ENCODE peak calls at places on chromosome 10, in ten cellular contexts. N is cardiac muscle cell, J is heart left ventricle, L is NCI-H1092, O is PC-3, E is progenitor cell of endocrine pancreas, H is NB4, D is NCI-H526, A is AG09319, M is K562. V is an unnamed sample.

GRCh38 chr10:50216894-50217293 is 34.4 kb downstream of the ASAH2 start:
- DNase-seq in N (no peak), J (no peak), L (peak), O (peak), E (no peak), H (peak), D (peak), A (no peak), M (no peak), V (no peak)

GRCh38 chr10:112950714-112951348 is 784 bp downstream of the TCF7L2 start:
- DNase-seq in N (peak), J (peak), L (no peak), O (peak), E (no peak), H (peak), D (peak), A (no peak), M (peak), V (no peak)

GRCh38 chr10:73889014-73889413 is 14.7 kb upstream of the CAMK2G start:
- DNase-seq in N (no peak), J (peak), L (no peak), O (peak), E (no peak), H (peak), D (peak), A (no peak), M (no peak), V (no peak)

GRCh38 chr10:103629581-103629980 is 136.1 kb downstream of the NEURL1 start:
- DNase-seq in N (no peak), J (no peak), L (no peak), O (no peak), E (no peak), H (no peak), D (no peak), A (no peak), M (no peak), V (no peak)

GRCh38 chr10:112247791-112248190 is 35.4 kb upstream of the TECTB start:
- DNase-seq in N (no peak), J (no peak), L (no peak), O (no peak), E (no peak), H (no peak), D (no peak), A (no peak), M (no peak), V (peak)

GRCh38 chr10:76444034-76444800 is 1012.8 kb downstream of the LRMDA start:
- DNase-seq in N (no peak), J (no peak), L (no peak), O (peak), E (no peak), H (no peak), D (no peak), A (no peak), M (no peak), V (no peak)

GRCh38 chr10:72756674-72757385 is 64.9 kb downstream of the MCU start:
- DNase-seq in N (no peak), J (no peak), L (no peak), O (no peak), E (no peak), H (no peak), D (no peak), A (no peak), M (no peak), V (no peak)

GRCh38 chr10:89185658-89186057 is 21.5 kb downstream of the CH25H start:
- DNase-seq in N (no peak), J (no peak), L (no peak), O (no peak), E (no peak), H (no peak), D (no peak), A (no peak), M (no peak), V (no peak)

GRCh38 chr10:71433116-71433982 is 36.6 kb downstream of the CDH23 start:
- DNase-seq in N (no peak), J (peak), L (no peak), O (no peak), E (no peak), H (no peak), D (no peak), A (no peak), M (no peak), V (no peak)

GRCh38 chr10:29714096-29714874 is 79.5 kb upstream of the SVIL start:
- DNase-seq in N (no peak), J (no peak), L (no peak), O (peak), E (no peak), H (no peak), D (no peak), A (no peak), M (no peak), V (no peak)

GRCh38 chr10:30127120-30127541 is 67.7 kb upstream of the JCAD start:
- DNase-seq in N (no peak), J (peak), L (no peak), O (no peak), E (no peak), H (no peak), D (no peak), A (peak), M (no peak), V (no peak)

GRCh38 chr10:88270061-88270808 is 312.9 kb downstream of the RNLS start:
- DNase-seq in N (no peak), J (no peak), L (no peak), O (no peak), E (no peak), H (no peak), D (no peak), A (no peak), M (no peak), V (no peak)

GRCh38 chr10:86289577-86289868 is 77.1 kb downstream of the GRID1 start:
- DNase-seq in N (no peak), J (no peak), L (no peak), O (no peak), E (no peak), H (no peak), D (no peak), A (no peak), M (peak), V (no peak)

GRCh38 chr10:113241966-113242365 is 291.9 kb downstream of the TCF7L2 start:
- DNase-seq in N (no peak), J (no peak), L (no peak), O (no peak), E (no peak), H (no peak), D (no peak), A (no peak), M (no peak), V (no peak)

GRCh38 chr10:78895469-78895868 is 173.3 kb upstream of the ZMIZ1 start:
- DNase-seq in N (no peak), J (no peak), L (no peak), O (no peak), E (peak), H (no peak), D (no peak), A (no peak), M (no peak), V (peak)

GRCh38 chr10:110915035-110915434 is 3.9 kb downstream of the BBIP1 start:
- DNase-seq in N (no peak), J (no peak), L (no peak), O (no peak), E (no peak), H (no peak), D (no peak), A (no peak), M (no peak), V (no peak)

GRCh38 chr10:122286872-122287271 is 15.8 kb downstream of the BTBD16 start:
- DNase-seq in N (no peak), J (peak), L (no peak), O (peak), E (no peak), H (peak), D (no peak), A (no peak), M (no peak), V (no peak)

GRCh38 chr10:24900888-24901685 is 51.3 kb downstream of the PRTFDC1 start:
- DNase-seq in N (no peak), J (no peak), L (no peak), O (no peak), E (no peak), H (no peak), D (no peak), A (no peak), M (no peak), V (no peak)

GRCh38 chr10:56902554-56902953 is 541.5 kb upstream of the ZWINT start:
- DNase-seq in N (no peak), J (no peak), L (no peak), O (no peak), E (no peak), H (no peak), D (no peak), A (no peak), M (no peak), V (no peak)

GRCh38 chr10:122112625-122113160 is 123.7 kb downstream of the TACC2 start:
- DNase-seq in N (peak), J (peak), L (no peak), O (peak), E (peak), H (peak), D (peak), A (peak), M (peak), V (peak)

GRCh38 chr10:73017955-73018480 is 63.4 kb upstream of the PLA2G12B start:
- DNase-seq in N (peak), J (no peak), L (no peak), O (no peak), E (no peak), H (no peak), D (no peak), A (no peak), M (no peak), V (no peak)

GRCh38 chr10:116588995-116589394 is 1.8 kb upstream of the PNLIPRP1 start:
- DNase-seq in N (no peak), J (no peak), L (no peak), O (no peak), E (no peak), H (no peak), D (no peak), A (no peak), M (no peak), V (no peak)

GRCh38 chr10:124138195-124138882 is 44.9 kb upstream of the CHST15 start:
- DNase-seq in N (no peak), J (no peak), L (no peak), O (no peak), E (no peak), H (no peak), D (no peak), A (no peak), M (no peak), V (no peak)

GRCh38 chr10:67036808-67037207 is 111.0 kb downstream of the LRRTM3 start:
- DNase-seq in N (no peak), J (no peak), L (no peak), O (peak), E (no peak), H (peak), D (no peak), A (no peak), M (no peak), V (no peak)

GRCh38 chr10:97333601-97334369 is 744 bp downstream of the FRAT2 start:
- DNase-seq in N (peak), J (peak), L (no peak), O (peak), E (no peak), H (peak), D (peak), A (no peak), M (peak), V (no peak)

V was measured in esophagus muscularis mucosa.